ENCODE peak calls at places on chromosomes 4 and X, in six cellular contexts. K, C, J, I, A and E are unnamed samples.

GRCh38 chrX:56318076-56318475 is 85.9 kb downstream of the KLF8 start:
- DNase-seq in K (no peak), C (no peak), J (no peak), I (no peak), A (no peak), E (no peak)

GRCh38 chr4:152115794-152116193 is 355.0 kb upstream of the GATB start:
- DNase-seq in K (no peak), C (no peak), J (no peak), I (peak; percentile 19), A (no peak), E (peak; percentile 43)

GRCh38 chrX:150935466-150935865 is 37.0 kb upstream of the CD99L2 start:
- DNase-seq in K (no peak), C (no peak), J (peak; percentile 41), I (no peak), A (no peak), E (no peak)

GRCh38 chrX:20265726-20266681 is 705 bp downstream of the RPS6KA3 start:
- DNase-seq in K (no peak), C (peak; percentile 88), J (peak; percentile 12), I (peak; percentile 3), A (peak; percentile 15), E (peak; percentile 52)

GRCh38 chrX:144586756-144587155 is 660.5 kb upstream of the SPANXN1 start:
- DNase-seq in K (no peak), C (no peak), J (no peak), I (no peak), A (no peak), E (no peak)

GRCh38 chr4:106414366-106414765 is 45.8 kb upstream of the GIMD1 start:
- DNase-seq in K (no peak), C (no peak), J (no peak), I (no peak), A (no peak), E (no peak)

GRCh38 chr4:168797176-168797575 is 212.9 kb downstream of the CBR4 start:
- DNase-seq in K (no peak), C (no peak), J (peak; percentile 94), I (peak; percentile 72), A (no peak), E (no peak)

GRCh38 chrX:129323115-129323514 is 200.2 kb downstream of the SMARCA1 start:
- DNase-seq in K (no peak), C (no peak), J (peak; percentile 3), I (no peak), A (no peak), E (no peak)

GRCh38 chr4:155881555-155881954 is 15.5 kb upstream of the ASIC5 start:
- DNase-seq in K (no peak), C (no peak), J (no peak), I (no peak), A (no peak), E (no peak)

GRCh38 chr4:11698846-11699590 is 270.3 kb upstream of the HS3ST1 start:
- DNase-seq in K (no peak), C (no peak), J (peak; percentile 80), I (peak; percentile 77), A (no peak), E (no peak)

GRCh38 chr4:2068198-2068470 is 9.0 kb downstream of the NAT8L start:
- DNase-seq in K (no peak), C (no peak), J (no peak), I (no peak), A (no peak), E (no peak)

GRCh38 chr4:83128235-83128929 is 13.9 kb upstream of the PLAC8 start:
- DNase-seq in K (no peak), C (no peak), J (peak; percentile 90), I (no peak), A (no peak), E (no peak)

GRCh38 chrX:96987228-96987627 is 103.5 kb downstream of the RPA4 start:
- DNase-seq in K (no peak), C (no peak), J (peak; percentile 75), I (no peak), A (no peak), E (no peak)

GRCh38 chr4:181504846-181505374 is 738.3 kb upstream of the TENM3 start:
- DNase-seq in K (no peak), C (no peak), J (no peak), I (no peak), A (no peak), E (no peak)

GRCh38 chr4:176769519-176769918 is 23.2 kb downstream of the VEGFC start:
- DNase-seq in K (no peak), C (no peak), J (peak; percentile 99), I (peak; percentile 77), A (no peak), E (no peak)

GRCh38 chr4:86898562-86898961 is 6.3 kb upstream of the C4orf36 start:
- DNase-seq in K (no peak), C (no peak), J (peak; percentile 17), I (peak; percentile 17), A (no peak), E (no peak)

GRCh38 chr4:89929425-89930272 is 35.0 kb downstream of the MMRN1 start:
- DNase-seq in K (no peak), C (no peak), J (no peak), I (peak; percentile 50), A (no peak), E (no peak)

DNA sequence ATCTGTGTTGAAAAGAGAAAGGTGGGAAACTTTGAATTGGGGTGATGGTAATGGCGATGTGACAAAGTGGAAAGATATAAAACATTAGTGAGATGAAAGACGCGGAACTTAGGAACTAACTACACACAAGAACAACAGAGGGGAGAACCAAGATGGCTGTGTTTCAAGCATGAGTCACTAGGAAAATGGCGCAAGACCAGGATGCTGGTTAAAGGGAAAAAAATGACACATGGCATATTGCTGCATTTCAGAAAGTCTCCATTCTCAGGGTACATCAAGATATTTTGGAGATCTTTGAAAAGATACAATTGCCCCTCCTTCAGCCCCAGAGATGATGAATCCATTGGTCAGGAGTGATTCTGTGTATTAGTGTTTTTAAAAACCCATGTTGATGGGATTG is 164.4 kb downstream of the FBXO8 start:
- DNase-seq in K (no peak), C (no peak), J (peak; percentile 51), I (no peak), A (no peak), E (no peak)
- H3K4me3 ChIP-seq in K (no peak overlapping the region), C (no peak overlapping the region), J (no peak overlapping the region), I (no peak overlapping the region), A (no peak overlapping the region), E (no peak overlapping the region)

GRCh38 chrX:119398974-119399771 is at the start of gene SLC25A43:
- DNase-seq in K (peak; percentile 13), C (peak; percentile 89), J (no peak), I (peak; percentile 31), A (peak; percentile 86), E (peak; percentile 73)
- TF ChIP-seq POLR2A in K (peak; percentile 46), C (no peak), J (no peak), I (peak; percentile 11), A (peak; percentile 41), E (peak; percentile 46)

DNA sequence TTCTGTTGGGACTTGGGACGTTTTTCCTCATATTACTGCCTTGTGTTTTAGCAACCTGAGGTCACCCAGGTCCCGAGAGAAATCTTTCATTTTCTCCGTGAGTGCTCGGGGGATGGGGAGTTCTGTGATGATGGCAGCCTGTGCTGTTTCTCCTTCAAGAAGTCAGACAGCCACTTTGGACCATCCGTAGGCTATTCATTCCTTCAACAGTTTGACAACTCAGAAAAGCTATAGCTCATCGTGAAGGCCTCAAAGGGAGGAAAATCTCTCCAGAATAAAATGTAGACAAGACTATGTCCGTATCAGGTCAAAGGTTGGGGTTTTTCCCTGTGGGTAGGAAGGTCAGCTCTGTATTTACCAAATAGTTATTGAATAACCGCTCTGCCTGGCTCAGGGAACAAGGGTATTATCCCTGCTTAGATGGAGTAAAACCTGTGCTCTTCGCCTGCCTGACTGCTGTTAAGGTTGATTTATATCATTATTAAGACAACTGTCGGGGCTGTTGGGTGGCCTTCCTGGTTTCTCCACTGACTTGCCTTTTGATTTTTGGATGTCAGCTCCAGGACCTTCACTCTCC is 36.6 kb downstream of the FAM114A1 start:
- DNase-seq in K (no peak), C (no peak), J (no peak), I (no peak), A (no peak), E (no peak)
- H3K27ac ChIP-seq in K (no peak overlapping the region), C (no peak overlapping the region), J (no peak overlapping the region), I (no peak overlapping the region), A (no peak overlapping the region), E (peak overlapping the region; percentile 60)

GRCh38 chrX:2584659-2585470 is 84.1 kb upstream of the DHRSX start:
- DNase-seq in K (no peak), C (no peak), J (no peak), I (no peak), A (no peak), E (no peak)

GRCh38 chrX:2581296-2581695 is 80.5 kb upstream of the DHRSX start:
- DNase-seq in K (no peak), C (no peak), J (no peak), I (no peak), A (no peak), E (no peak)

GRCh38 chrX:2583194-2584162 is 82.7 kb upstream of the DHRSX start:
- DNase-seq in K (no peak), C (peak; percentile 60), J (no peak), I (no peak), A (no peak), E (no peak)

GRCh38 chrX:2587146-2587545 is 86.4 kb upstream of the DHRSX start:
- DNase-seq in K (no peak), C (no peak), J (no peak), I (no peak), A (no peak), E (no peak)

GRCh38 chrX:2584216-2584615 is 83.4 kb upstream of the DHRSX start:
- DNase-seq in K (no peak), C (peak; percentile 68), J (no peak), I (no peak), A (no peak), E (no peak)
- H3K4me3 ChIP-seq in K (no peak overlapping the region), C (no peak overlapping the region), J (no peak overlapping the region), I (no peak overlapping the region), A (no peak overlapping the region), E (no peak overlapping the region)

GRCh38 chr4:819401-820229 is 6.3 kb downstream of the CPLX1 start:
- DNase-seq in K (no peak), C (no peak), J (no peak), I (no peak), A (no peak), E (peak; percentile 17)
- TF ChIP-seq POLR2A in K (no peak), C (no peak), J (no peak), I (no peak), A (no peak), E (no peak)

DNA sequence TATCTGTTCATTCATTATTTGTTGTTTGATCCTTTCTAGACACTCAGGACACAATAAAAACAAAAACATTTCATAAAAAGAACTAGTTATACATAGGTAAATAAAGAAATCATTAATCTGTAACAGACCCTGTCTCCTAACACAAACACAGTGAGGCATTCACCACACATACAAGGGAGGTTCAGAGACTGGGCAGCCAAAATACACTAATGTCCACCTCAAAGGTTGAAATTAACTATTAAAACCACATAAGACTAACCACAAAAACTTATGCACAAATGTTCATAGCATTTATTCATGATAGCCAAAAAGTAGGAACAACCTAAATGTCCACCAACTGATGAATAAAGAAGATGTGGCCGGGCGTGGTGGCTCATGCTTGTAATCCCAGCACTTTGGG is 7.8 kb downstream of the PAPSS1 start:
- DNase-seq in K (no peak), C (no peak), J (no peak), I (no peak), A (no peak), E (no peak)
- H3K27ac ChIP-seq in K (no peak overlapping the region), C (no peak overlapping the region), J (no peak overlapping the region), I (no peak overlapping the region), A (no peak overlapping the region), E (no peak overlapping the region)

GRCh38 chr4:173182403-173182802 is 13.8 kb downstream of the GALNT7 start:
- DNase-seq in K (no peak), C (no peak), J (peak; percentile 88), I (peak; percentile 48), A (no peak), E (no peak)
- H3K4me3 ChIP-seq in K (no peak overlapping the region), C (no peak overlapping the region), J (no peak overlapping the region), I (no peak overlapping the region), A (no peak overlapping the region), E (no peak overlapping the region)

GRCh38 chrX:84487365-84488353 is 14.6 kb downstream of the HDX start:
- DNase-seq in K (no peak), C (no peak), J (no peak), I (no peak), A (no peak), E (no peak)
- TF ChIP-seq POLR2A in K (no peak), C (no peak), J (no peak), I (no peak), A (no peak), E (no peak)